ENCODE peak calls at places on chromosomes 2 and 18, in four cellular contexts. M is K562, V is HepG2, Z is HCT116. J is an unnamed sample.

GRCh38 chr18:78309307-78309706 is 670.3 kb upstream of the SALL3 start:
- DNase-seq in V (no peak), Z (no peak), M (no peak), J (no peak)

GRCh38 chr2:22253171-22253570 is 1129.4 kb downstream of the TDRD15 start:
- DNase-seq in Z (no peak), V (no peak), M (no peak), J (no peak)

GRCh38 chr18:7815797-7816196 is 248.7 kb downstream of the PTPRM start:
- DNase-seq in V (no peak), M (no peak), Z (no peak), J (no peak)

GRCh38 chr2:62286089-62286785 is 90.3 kb downstream of the B3GNT2 start:
- DNase-seq in M (no peak), V (no peak), Z (no peak), J (no peak)

GRCh38 chr2:202344178-202344577 is 31.9 kb upstream of the BMPR2 start:
- DNase-seq in Z (no peak), V (no peak), M (no peak), J (no peak)

GRCh38 chr2:29628078-29628765 is 293.2 kb downstream of the ALK start:
- DNase-seq in M (no peak), Z (no peak), V (no peak), J (no peak)

GRCh38 chr2:134862069-134862468 is 23.7 kb downstream of the ACMSD start:
- DNase-seq in V (no peak), Z (no peak), M (no peak), J (no peak)

GRCh38 chr2:45992746-45993475 is 304.3 kb upstream of the EPAS1 start:
- DNase-seq in M (no peak), V (no peak), Z (no peak), J (no peak)

GRCh38 chr2:169358016-169358415 is 4.3 kb downstream of the LRP2 start:
- DNase-seq in V (no peak), M (no peak), Z (no peak), J (no peak)

GRCh38 chr2:64214281-64215115 is 70.3 kb upstream of the PELI1 start:
- DNase-seq in V (no peak), M (no peak), Z (no peak), J (no peak)

GRCh38 chr2:231411871-231412615 is 16.5 kb downstream of the B3GNT7 start:
- DNase-seq in Z (peak; percentile 31), V (peak; percentile 79), M (no peak), J (peak; percentile 57)

DNA sequence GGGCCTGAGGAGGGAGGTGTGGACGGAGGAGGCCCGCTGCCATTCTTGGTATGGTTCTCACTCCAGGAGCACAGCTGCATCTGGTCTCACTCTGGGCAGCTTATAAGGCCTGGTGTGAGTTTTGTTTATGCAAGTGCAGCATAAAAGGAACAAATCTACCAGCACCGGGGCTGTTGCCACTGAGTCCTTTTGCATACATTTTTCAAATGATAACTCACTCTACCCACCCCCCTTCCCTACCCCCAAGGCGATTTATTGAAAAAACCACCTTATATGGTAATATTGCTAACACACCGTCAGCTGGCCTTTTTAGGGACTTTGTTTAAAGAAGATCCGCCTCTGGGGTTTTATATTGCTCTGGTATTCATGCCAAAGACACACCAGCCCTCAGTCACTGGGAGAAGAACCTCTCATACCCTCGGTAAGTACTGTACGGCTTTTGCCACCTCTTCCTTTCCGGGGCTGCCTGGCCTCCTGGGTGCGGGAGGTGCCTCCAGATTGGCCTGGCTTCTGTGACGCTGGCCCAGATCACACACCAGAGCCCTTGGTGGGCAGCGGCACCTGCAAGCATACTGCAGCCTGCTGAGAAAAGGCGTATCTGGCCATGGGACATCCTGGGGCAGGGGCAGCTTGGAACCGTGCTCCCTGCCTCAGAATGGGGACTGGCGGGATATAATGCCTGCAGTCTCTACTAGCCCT is at the start of gene ACTG2:
- DNase-seq in V (no peak), M (no peak), Z (no peak), J (no peak)
- TF ChIP-seq TCF7L2 in V (no peak), M (no peak), Z (no peak), J (no peak)

GRCh38 chr2:161425966-161426365 is 9.9 kb downstream of the TBR1 start:
- DNase-seq in V (no peak), M (no peak), Z (no peak), J (no peak)

GRCh38 chr2:161427413-161428239 is 11.5 kb downstream of the TBR1 start:
- DNase-seq in M (no peak), Z (no peak), V (no peak), J (no peak)

GRCh38 chr2:161428240-161428587 is 12.1 kb downstream of the TBR1 start:
- DNase-seq in M (no peak), Z (no peak), V (no peak), J (no peak)

GRCh38 chr2:161426416-161426787 is 10.3 kb downstream of the TBR1 start:
- DNase-seq in V (no peak), Z (no peak), M (no peak), J (no peak)

GRCh38 chr2:161426788-161427412 is 10.8 kb downstream of the TBR1 start:
- DNase-seq in M (no peak), Z (no peak), V (no peak), J (no peak)
- H3K4me3 ChIP-seq in M (no peak overlapping the region), Z (no peak overlapping the region), V (no peak overlapping the region), J (no peak overlapping the region)

GRCh38 chr18:77004555-77005380 is 127.8 kb downstream of the MBP start:
- DNase-seq in M (no peak), V (no peak), Z (no peak), J (no peak)
- TF ChIP-seq TCF7L2 in M (no peak), V (no peak), Z (no peak), J (no peak)

GRCh38 chr2:170828533-170828916 is 11.8 kb downstream of the GAD1 start:
- DNase-seq in V (no peak), Z (no peak), M (no peak), J (no peak)
- H3K4me3 ChIP-seq in V (no peak overlapping the region), Z (no peak overlapping the region), M (no peak overlapping the region), J (no peak overlapping the region)

J was measured in Panc1.